ENCODE peak calls at places on chromosomes 6 and 20, in four cellular contexts. A, R, G and H are unnamed samples.

GRCh38 chr6:9131616-9132015 is 696.3 kb upstream of the SLC35B3 start:
- DNase-seq in A (no peak), R (no peak), G (no peak), H (no peak)

GRCh38 chr6:56953597-56954388 is 1.1 kb upstream of the BEND6 start:
- DNase-seq in A (peak), R (no peak), G (peak), H (no peak)

GRCh38 chr20:53981752-53982437 is 88.5 kb downstream of the BCAS1 start:
- DNase-seq in A (no peak), R (no peak), G (no peak), H (no peak)

GRCh38 chr20:25313608-25314007 is 65.7 kb downstream of the PYGB start:
- DNase-seq in A (no peak), R (no peak), G (no peak), H (no peak)

GRCh38 chr20:33914871-33915270 is 78.8 kb upstream of the RALY start:
- DNase-seq in A (no peak), R (peak), G (no peak), H (no peak)

GRCh38 chr6:74731921-74732320 is 473.9 kb downstream of the COL12A1 start:
- DNase-seq in A (no peak), R (no peak), G (no peak), H (no peak)

GRCh38 chr6:157755752-157756411 is 67.2 kb upstream of the SNX9 start:
- DNase-seq in A (no peak), R (no peak), G (no peak), H (no peak)

GRCh38 chr20:31587545-31588389 is 17.3 kb upstream of the ID1 start:
- DNase-seq in A (no peak), R (peak), G (no peak), H (no peak)

GRCh38 chr6:161001421-161001820 is 9.9 kb downstream of the MAP3K4 start:
- DNase-seq in A (no peak), R (no peak), G (no peak), H (peak)

GRCh38 chr6:90444125-90444745 is 142.6 kb downstream of the MAP3K7 start:
- DNase-seq in A (no peak), R (no peak), G (no peak), H (no peak)

GRCh38 chr6:40359808-40360207 is 227.4 kb downstream of the LRFN2 start:
- DNase-seq in A (no peak), R (no peak), G (no peak), H (no peak)

GRCh38 chr20:56439784-56440291 is 27.8 kb downstream of the CASS4 start:
- DNase-seq in A (no peak), R (no peak), G (no peak), H (peak)

GRCh38 chr6:135411339-135411738 is 86.2 kb downstream of the AHI1 start:
- DNase-seq in A (no peak), R (peak), G (no peak), H (no peak)

GRCh38 chr20:51128198-51128597 is 105.3 kb upstream of the KCNG1 start:
- DNase-seq in A (no peak), R (no peak), G (no peak), H (no peak)
- TF ChIP-seq SPI1 in A (no peak), R (no peak), G (no peak), H (no peak)

DNA sequence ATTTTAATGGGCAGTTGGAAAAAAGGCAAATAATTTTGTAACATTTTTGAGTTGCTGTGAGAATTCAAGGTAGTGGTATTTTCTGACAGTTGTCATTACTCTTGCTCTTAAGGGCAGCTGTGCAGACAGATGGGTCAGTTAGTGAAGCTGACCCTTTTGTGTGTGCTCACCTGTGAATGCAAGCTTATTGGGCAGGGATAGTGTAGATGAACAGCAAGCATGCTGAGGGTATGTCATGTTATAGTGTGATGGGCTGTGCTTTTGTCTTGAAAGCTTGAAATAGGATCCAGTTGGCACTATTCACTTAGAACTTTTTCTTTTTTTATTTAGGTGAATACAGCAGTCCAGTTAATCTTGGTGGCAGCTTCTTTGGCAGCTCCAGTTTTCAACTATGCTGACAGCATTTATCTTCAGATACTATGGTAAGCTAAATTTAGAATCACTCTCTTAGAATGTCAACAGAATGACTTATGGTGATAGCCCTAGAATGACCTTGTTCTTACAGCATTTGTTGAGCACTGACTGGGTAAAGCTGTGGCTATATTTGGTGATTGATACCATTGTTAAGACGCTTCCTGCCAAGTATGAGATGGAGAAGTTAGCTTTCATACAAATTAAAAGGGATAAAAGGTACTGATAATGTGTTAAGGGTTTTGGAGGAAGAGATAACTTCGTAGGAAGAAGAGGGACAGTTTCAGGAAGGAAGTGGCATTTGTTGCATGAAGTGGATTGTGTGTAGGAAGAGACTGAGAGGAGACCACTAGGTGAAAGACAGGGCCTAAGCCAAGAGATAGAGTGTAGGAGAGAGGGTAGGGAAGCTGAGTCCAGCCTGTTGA is 19.5 kb downstream of the LRRN4 start:
- DNase-seq in A (no peak), R (no peak), G (no peak), H (no peak)
- TF ChIP-seq SPI1 in A (no peak), R (peak), G (peak), H (no peak)

DNA sequence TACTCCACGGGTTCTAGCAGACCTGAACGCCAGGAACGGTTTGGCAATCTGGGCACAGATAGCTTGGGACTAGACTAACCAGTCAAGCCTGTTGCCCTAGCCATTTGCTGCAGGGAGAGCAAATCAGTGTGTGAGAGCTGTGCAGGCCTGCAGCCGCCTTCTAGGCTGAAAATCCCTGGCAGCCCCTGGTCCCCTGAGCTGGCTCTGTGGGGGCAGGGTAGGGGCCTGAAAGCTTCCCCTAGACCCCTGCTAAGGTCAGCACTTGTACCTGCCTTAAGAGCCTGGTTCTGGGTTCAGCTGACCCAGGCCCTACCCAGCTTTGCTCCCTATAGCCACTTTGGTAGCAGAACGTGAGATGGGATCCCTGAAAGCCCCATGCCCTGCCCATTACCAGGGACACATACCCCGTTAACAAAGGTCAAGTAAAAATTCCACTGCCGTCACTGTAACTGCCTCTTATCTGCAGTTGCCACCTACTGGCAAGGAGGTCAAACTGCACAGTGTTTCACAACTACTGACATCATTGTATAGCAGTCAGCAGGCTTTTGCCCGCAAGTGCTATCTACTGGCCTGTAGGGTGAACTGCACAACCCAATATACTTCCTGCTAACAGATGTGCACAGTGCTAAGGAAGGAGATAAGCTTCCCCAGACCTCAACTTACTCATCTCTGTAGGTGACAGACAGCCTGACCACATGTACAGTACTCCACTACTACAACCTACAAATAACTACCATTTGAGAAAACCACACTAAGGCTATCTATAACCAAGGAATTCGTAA is 95.1 kb upstream of the OLIG3 start:
- DNase-seq in A (peak), R (peak), G (peak), H (peak)
- TF ChIP-seq SPI1 in A (no peak), R (no peak), G (no peak), H (no peak)

DNA sequence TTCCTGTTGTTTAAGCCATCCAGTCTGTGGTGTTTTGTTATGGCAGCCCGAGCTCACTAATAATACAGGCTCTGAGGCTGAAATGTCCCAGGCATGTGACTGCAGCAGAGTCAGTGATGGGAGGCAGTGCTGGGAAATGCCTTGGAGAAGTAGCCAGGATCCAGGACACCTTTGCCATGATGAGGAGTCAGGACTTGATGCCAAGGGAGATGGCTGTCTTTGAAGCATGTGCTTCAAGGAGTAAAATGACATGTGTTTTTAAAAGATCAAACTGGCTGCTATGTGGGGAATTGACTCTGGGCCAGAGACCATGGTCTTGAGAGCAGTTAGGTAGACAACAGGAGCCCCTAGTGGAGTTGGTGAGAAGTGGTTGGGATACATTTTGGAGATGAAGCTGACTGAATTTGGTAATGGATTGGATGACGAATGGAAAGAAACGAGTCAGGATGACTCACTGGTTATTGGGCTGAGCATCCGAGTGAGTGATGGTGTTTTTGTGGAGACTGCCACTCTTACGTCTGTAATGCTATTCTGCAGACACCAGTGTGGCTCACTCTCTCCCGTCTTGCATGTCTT is 322.2 kb downstream of the PLCB1 start:
- DNase-seq in A (peak), R (no peak), G (peak), H (peak)
- TF ChIP-seq SPI1 in A (no peak), R (no peak), G (no peak), H (no peak)